ENCODE peak calls at places on chromosomes 4 and X, in eight cellular contexts. B is heart left ventricle, J is osteoblast, C is glutamatergic neuron, Z is A549, I is colonic mucosa, X is fibroblast of mammary gland, Q is RWPE1. K is an unnamed sample.

GRCh38 chr4:74608151-74608949 is 163.4 kb downstream of the AREG start:
- DNase-seq in Q (peak), I (no peak), C (no peak), B (no peak), X (peak), Z (peak), J (peak), K (no peak)

GRCh38 chrX:40734956-40735317 is 405 bp downstream of the MED14 start:
- DNase-seq in C (no peak), I (peak), Z (peak), J (peak), X (no peak), Q (no peak), B (peak), K (no peak)

GRCh38 chr4:116058129-116058528 is 944.7 kb upstream of the NDST4 start:
- DNase-seq in I (no peak), C (no peak), B (no peak), J (no peak), X (no peak), Q (no peak), Z (no peak), K (no peak)

GRCh38 chr4:119130365-119131065 is 5.1 kb upstream of the MYOZ2 start:
- DNase-seq in Q (no peak), Z (no peak), J (no peak), I (no peak), B (no peak), C (no peak), X (peak), K (no peak)

GRCh38 chr4:150593996-150594395 is 12.0 kb downstream of the MAB21L2 start:
- DNase-seq in B (no peak), Z (no peak), C (no peak), I (no peak), X (peak), J (no peak), Q (no peak), K (no peak)

GRCh38 chr4:2822461-2823300 is 21.0 kb upstream of the ADD1 start:
- DNase-seq in Z (no peak), B (no peak), J (peak), C (peak), I (no peak), Q (no peak), X (no peak), K (no peak)

GRCh38 chrX:118823263-118824172 is at the start of gene ZCCHC12:
- DNase-seq in B (peak), X (peak), C (peak), Z (peak), Q (peak), J (peak), I (no peak), K (no peak)

GRCh38 chr4:89468632-89469031 is 161.0 kb upstream of the GPRIN3 start:
- DNase-seq in Q (no peak), Z (no peak), B (no peak), C (no peak), X (peak), J (no peak), I (no peak), K (no peak)

GRCh38 chr4:133372699-133373098 is 223.6 kb downstream of the PCDH10 start:
- DNase-seq in Z (no peak), J (no peak), C (no peak), Q (no peak), B (no peak), X (no peak), I (no peak), K (no peak)

GRCh38 chr4:170017252-170017651 is 8.9 kb downstream of the MFAP3L start:
- DNase-seq in B (no peak), Q (no peak), J (no peak), Z (no peak), X (no peak), C (no peak), I (no peak), K (no peak)

GRCh38 chrX:153414838-153415552 is 3.7 kb downstream of the ZFP92 start:
- DNase-seq in J (peak), Z (no peak), C (no peak), Q (no peak), B (no peak), I (no peak), X (peak), K (no peak)

GRCh38 chr4:39574946-39575345 is 47.7 kb upstream of the UGDH start:
- DNase-seq in J (no peak), B (no peak), I (no peak), X (no peak), Z (no peak), C (no peak), Q (no peak), K (no peak)

GRCh38 chrX:135688137-135688536 is 25.3 kb upstream of the CT45A1 start:
- DNase-seq in Q (no peak), X (no peak), C (peak), J (no peak), I (no peak), Z (no peak), B (no peak), K (no peak)

GRCh38 chr4:120691106-120691505 is 231.4 kb downstream of the PRDM5 start:
- DNase-seq in X (no peak), J (no peak), I (no peak), C (no peak), Z (no peak), B (no peak), Q (no peak), K (no peak)

GRCh38 chr4:170400346-170400745 is 310.6 kb upstream of the AADAT start:
- DNase-seq in I (no peak), Z (no peak), J (peak), C (no peak), Q (no peak), X (peak), B (no peak), K (no peak)

GRCh38 chrX:134688181-134688580 is 29.9 kb upstream of the PLAC1 start:
- DNase-seq in X (peak), J (no peak), Q (no peak), C (no peak), B (no peak), Z (no peak), I (no peak), K (no peak)

GRCh38 chrX:153411255-153411987 is at the start of gene ZFP92:
- DNase-seq in X (no peak), I (no peak), Z (no peak), J (peak), B (peak), Q (no peak), C (no peak), K (no peak)

GRCh38 chr4:111778543-111778942 is 366.7 kb upstream of the FAM241A start:
- DNase-seq in J (no peak), C (no peak), Z (no peak), X (peak), I (no peak), B (no peak), Q (no peak), K (no peak)

GRCh38 chr4:31923634-31924033 is 1203.5 kb downstream of the PCDH7 start:
- DNase-seq in X (no peak), Q (no peak), B (no peak), Z (no peak), J (no peak), I (no peak), C (no peak), K (no peak)

GRCh38 chr4:8419222-8420041 is 21.1 kb downstream of the ACOX3 start:
- DNase-seq in Q (no peak), I (no peak), X (peak), C (no peak), Z (no peak), J (no peak), B (no peak), K (peak)

GRCh38 chr4:174746710-174747109 is 82.3 kb downstream of the GLRA3 start:
- DNase-seq in J (no peak), I (no peak), Q (no peak), C (no peak), Z (no peak), X (no peak), B (no peak), K (no peak)

GRCh38 chr4:89218587-89218986 is 89.0 kb downstream of the GPRIN3 start:
- DNase-seq in I (no peak), C (no peak), Q (no peak), B (no peak), Z (no peak), J (no peak), X (no peak), K (no peak)

GRCh38 chrX:154486052-154486395 is 391 bp downstream of the UBL4A start:
- DNase-seq in B (peak), I (peak), Z (peak), Q (no peak), C (peak), J (peak), X (no peak), K (no peak)

GRCh38 chrX:97685753-97686152 is 802.0 kb downstream of the RPA4 start:
- DNase-seq in Z (peak), X (peak), C (no peak), B (no peak), J (peak), Q (peak), I (peak), K (no peak)

GRCh38 chr4:21763865-21764264 is 184.7 kb downstream of the KCNIP4 start:
- DNase-seq in B (no peak), J (no peak), C (no peak), Q (no peak), X (no peak), I (no peak), Z (no peak), K (no peak)

GRCh38 chr4:185865901-185866328 is 53.9 kb upstream of the SORBS2 start:
- DNase-seq in X (peak), I (peak), J (no peak), B (no peak), Q (peak), C (no peak), Z (no peak), K (peak)

GRCh38 chrX:1421433-1422134 is 29.7 kb upstream of the SLC25A6 start:
- DNase-seq in B (no peak), Q (no peak), X (peak), I (no peak), J (no peak), C (no peak), Z (no peak), K (no peak)

GRCh38 chr4:115113382-115114106 is at the start of gene NDST4:
- DNase-seq in X (peak), J (no peak), Z (no peak), Q (no peak), B (no peak), I (no peak), C (peak), K (peak)

GRCh38 chr4:61891953-61892352 is 691.8 kb downstream of the ADGRL3 start:
- DNase-seq in Z (no peak), B (no peak), X (no peak), C (no peak), J (no peak), Q (no peak), I (no peak), K (no peak)

GRCh38 chr4:152258804-152259708 is 276.8 kb downstream of the FBXW7 start:
- DNase-seq in J (no peak), I (no peak), Q (peak), X (peak), B (no peak), C (no peak), Z (no peak), K (no peak)

GRCh38 chr4:8596891-8597290 is 4.3 kb downstream of the CPZ start:
- DNase-seq in Q (no peak), B (no peak), I (no peak), X (no peak), Z (no peak), C (no peak), J (no peak), K (no peak)

GRCh38 chr4:137531121-137531520 is 1.2 kb downstream of the PCDH18 start:
- DNase-seq in Q (no peak), C (no peak), B (no peak), I (no peak), J (no peak), Z (no peak), X (peak), K (no peak)

GRCh38 chrX:118181030-118181429 is 64.4 kb upstream of the KLHL13 start:
- DNase-seq in I (no peak), B (no peak), J (no peak), Q (peak), C (no peak), Z (no peak), X (peak), K (peak)

GRCh38 chr4:730511-730910 is 24.9 kb downstream of the PCGF3 start:
- DNase-seq in C (no peak), I (no peak), J (no peak), X (no peak), B (no peak), Z (no peak), Q (no peak), K (no peak)

GRCh38 chr4:48651869-48652447 is 128.1 kb downstream of the FRYL start:
- DNase-seq in Z (no peak), C (no peak), B (no peak), I (no peak), J (no peak), Q (peak), X (peak), K (no peak)

GRCh38 chrX:28188526-28188925 is 207.3 kb upstream of the DCAF8L1 start:
- DNase-seq in Q (no peak), I (no peak), X (no peak), Z (no peak), J (no peak), B (no peak), C (no peak), K (no peak)

DNA sequence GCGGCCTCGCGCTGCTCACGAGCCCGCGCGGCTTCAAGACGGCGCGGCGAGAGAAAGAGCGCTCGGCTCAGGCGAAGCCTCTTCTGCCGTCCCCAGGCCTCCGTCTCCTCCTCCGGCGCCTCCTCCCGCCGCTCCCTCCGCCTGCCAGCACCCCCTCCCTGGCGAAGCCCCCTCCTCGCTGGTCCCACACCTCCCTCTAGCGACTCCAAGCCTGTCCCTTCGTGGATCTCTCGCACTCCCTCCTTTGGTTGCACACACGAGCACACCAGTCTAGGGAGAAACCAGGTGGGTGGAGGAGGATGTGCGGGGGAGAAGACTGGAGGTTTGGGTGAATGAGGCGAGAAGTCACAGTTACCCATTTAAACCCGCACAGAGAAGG is at the start of gene CAMK2D:
- DNase-seq in C (peak), Z (peak), J (peak), Q (peak), I (peak), X (peak), B (peak), K (no peak)
- TF ChIP-seq CTCF in C (peak), Z (peak), J (peak), Q (peak), I (peak), X (peak), B (peak), K (peak)

GRCh38 chr4:76253511-76253910 is 2.0 kb downstream of the FAM47E start:
- DNase-seq in X (no peak), I (no peak), C (no peak), Z (no peak), B (no peak), J (no peak), Q (no peak), K (no peak)

GRCh38 chr4:76250962-76251361 is 559 bp upstream of the FAM47E start:
- DNase-seq in I (peak), J (no peak), Q (peak), B (no peak), C (no peak), X (no peak), Z (peak), K (no peak)

GRCh38 chr4:76256032-76256431 is 4.5 kb downstream of the FAM47E start:
- DNase-seq in Z (no peak), J (no peak), I (no peak), Q (no peak), X (no peak), B (no peak), C (no peak), K (no peak)

GRCh38 chr4:76252271-76252653 is 741 bp downstream of the FAM47E start:
- DNase-seq in Q (no peak), X (no peak), J (no peak), B (no peak), I (no peak), C (no peak), Z (no peak), K (no peak)

DNA sequence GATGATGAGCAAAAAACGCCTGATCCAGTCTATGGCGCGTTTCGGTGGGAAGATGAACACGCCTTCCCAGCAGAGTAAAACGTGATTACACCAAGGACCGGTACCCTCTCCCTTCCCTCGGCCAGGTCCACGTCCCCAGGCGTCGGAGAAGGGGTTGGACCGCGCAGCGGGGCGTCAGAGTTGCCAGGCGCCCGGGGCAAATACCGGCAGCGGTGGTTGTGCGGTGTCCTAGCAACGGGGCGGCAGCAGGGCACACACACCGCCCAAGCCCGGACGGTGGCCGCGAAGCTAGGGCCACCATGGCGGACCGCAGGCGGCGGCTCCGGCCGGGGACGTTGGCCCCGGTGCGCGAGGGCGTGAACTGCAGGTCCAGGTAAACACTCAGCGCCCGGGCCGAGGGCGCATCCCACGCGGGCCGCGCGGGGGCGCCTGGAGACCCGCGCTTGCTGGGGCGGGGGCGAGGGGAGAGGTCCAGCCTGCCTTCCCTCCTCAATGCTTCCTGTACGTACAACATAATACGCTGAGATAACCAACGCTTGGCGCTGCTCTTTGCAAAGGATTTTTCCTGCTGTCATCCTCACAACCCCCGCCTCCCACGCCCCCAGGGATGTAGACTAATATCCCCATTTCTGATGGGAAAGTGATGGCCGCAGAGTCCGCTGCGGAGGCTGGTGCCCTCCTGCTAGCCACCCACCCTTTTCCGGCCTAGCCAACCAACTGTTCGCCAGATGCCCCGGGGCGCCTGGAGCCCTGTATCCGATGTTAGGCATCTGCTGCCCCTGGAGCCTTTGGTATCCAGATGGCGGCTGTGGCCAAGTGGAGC is at the start of gene FAM47E:
- DNase-seq in Z (peak), Q (peak), X (peak), J (peak), I (peak), B (peak), C (peak), K (no peak)
- TF ChIP-seq CTCF in Z (peak), Q (peak), X (no peak), J (no peak), I (peak), B (peak), C (peak), K (peak)

DNA sequence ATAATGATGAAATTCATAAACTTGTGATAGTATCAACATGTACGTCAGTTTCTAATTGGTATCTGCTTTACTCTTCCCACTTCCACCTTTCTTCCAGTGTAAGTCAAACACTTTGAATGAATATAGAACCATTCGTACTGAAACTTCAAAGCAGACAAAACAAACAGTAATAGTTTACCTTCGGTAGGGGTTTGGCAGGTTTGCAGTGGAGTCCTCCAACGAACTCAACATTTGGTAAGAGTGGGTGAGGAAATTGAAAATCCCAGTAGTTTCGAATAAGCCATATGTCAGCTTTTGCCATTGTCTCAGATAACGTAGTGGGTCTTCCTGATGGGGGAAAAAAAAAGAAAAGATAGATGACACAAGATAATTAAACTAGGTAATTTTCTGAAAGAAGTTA is 2.2 kb downstream of the UGT2B4 start:
- DNase-seq in I (no peak), C (no peak), X (no peak), Z (no peak), J (no peak), Q (no peak), B (no peak), K (no peak)
- TF ChIP-seq CTCF in I (no peak), C (no peak), X (no peak), Z (no peak), J (no peak), Q (no peak), B (no peak), K (no peak)

GRCh38 chrX:25872786-25873185 is 265.4 kb upstream of the MAGEB18 start:
- DNase-seq in I (no peak), X (no peak), C (no peak), Q (no peak), B (no peak), Z (no peak), J (no peak), K (no peak)
- TF ChIP-seq CTCF in I (no peak), X (no peak), C (no peak), Q (no peak), B (no peak), Z (no peak), J (no peak), K (no peak)

DNA sequence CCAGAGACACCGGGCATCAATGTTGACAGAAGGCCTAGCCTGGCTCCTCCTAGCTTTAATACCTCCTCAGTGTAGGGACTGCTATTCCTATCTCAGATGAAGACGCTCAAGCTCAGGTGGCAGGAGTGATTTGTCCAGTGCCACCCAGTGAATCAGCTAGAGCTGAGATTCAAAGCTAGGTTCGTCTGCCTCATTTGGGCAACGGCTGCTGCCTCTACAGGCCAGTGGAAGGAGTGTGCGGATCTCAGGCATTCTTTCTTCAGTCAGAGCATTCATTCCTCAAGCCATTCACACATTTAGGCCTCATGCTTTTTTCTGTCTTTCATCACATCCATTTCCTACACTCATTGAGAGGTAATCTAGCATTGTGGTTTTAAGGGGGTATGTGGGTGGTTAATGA is 7.3 kb downstream of the TSR2 start:
- DNase-seq in Z (peak), Q (no peak), B (no peak), X (peak), I (no peak), C (no peak), J (peak), K (no peak)
- TF ChIP-seq CTCF in Z (no peak), Q (no peak), B (no peak), X (peak), I (no peak), C (no peak), J (peak), K (peak)

GRCh38 chrX:69603566-69604194 is 12.2 kb upstream of the EDA start:
- DNase-seq in J (no peak), C (no peak), B (no peak), Q (no peak), Z (no peak), I (no peak), X (peak), K (no peak)
- TF ChIP-seq CTCF in J (no peak), C (no peak), B (no peak), Q (no peak), Z (no peak), I (no peak), X (no peak), K (no peak)

K was measured in epithelial cell of proximal tubule.